ENCODE peak calls at places on chromosomes 16 and 17, in six cellular contexts. O, L, R, I, P and H are unnamed samples.

GRCh38 chr16:89922477-89922883 is 662 bp upstream of the TUBB3 start:
- DNase-seq in R (peak; percentile 95), O (no peak), P (peak; percentile 95), I (peak; percentile 97), L (peak; percentile 72), H (peak; percentile 93)

GRCh38 chr16:31409433-31409832 is 16.3 kb downstream of the ITGAD start:
- DNase-seq in R (no peak), P (peak; percentile 94), I (no peak), L (no peak), O (no peak), H (no peak)

GRCh38 chr17:70053241-70054234 is 21.5 kb upstream of the KCNJ16 start:
- DNase-seq in O (no peak), I (no peak), L (no peak), R (no peak), P (no peak), H (no peak)

GRCh38 chr17:22703786-22704441 is 1011.6 kb downstream of the KCNJ18 start:
- DNase-seq in P (no peak), R (peak; percentile 25), L (no peak), I (no peak), O (no peak), H (no peak)

GRCh38 chr16:86477642-86478041 is 32.7 kb upstream of the FOXF1 start:
- DNase-seq in R (no peak), O (no peak), P (no peak), I (peak; percentile 25), L (no peak), H (no peak)

GRCh38 chr17:49787932-49788442 is 494 bp upstream of the KAT7 start:
- DNase-seq in R (no peak), I (no peak), P (peak; percentile 11), O (no peak), L (no peak), H (no peak)

GRCh38 chr16:2088192-2088631 is 40.4 kb downstream of the TSC2 start:
- DNase-seq in I (no peak), O (no peak), R (no peak), P (no peak), L (no peak), H (no peak)

GRCh38 chr17:10055251-10055975 is 143.0 kb downstream of the GAS7 start:
- DNase-seq in I (no peak), O (no peak), P (no peak), L (no peak), R (no peak), H (no peak)

GRCh38 chr17:47962901-47963300 is 5.2 kb upstream of the PRR15L start:
- DNase-seq in L (no peak), P (no peak), I (no peak), O (no peak), R (no peak), H (no peak)

GRCh38 chr16:5062790-5063765 is 2.7 kb downstream of the C16orf89 start:
- DNase-seq in P (no peak), O (no peak), L (no peak), I (no peak), R (no peak), H (no peak)

GRCh38 chr17:47872651-47873161 is 21.7 kb upstream of the SP6 start:
- DNase-seq in I (peak; percentile 22), O (no peak), P (peak; percentile 21), L (no peak), R (no peak), H (no peak)

GRCh38 chr16:86730086-86730485 is 151.7 kb downstream of the FOXL1 start:
- DNase-seq in I (no peak), R (no peak), P (no peak), O (no peak), L (no peak), H (no peak)

GRCh38 chr17:33686171-33686570 is 393.1 kb upstream of the ASIC2 start:
- DNase-seq in I (no peak), O (no peak), P (no peak), L (no peak), R (peak; percentile 11), H (no peak)

GRCh38 chr17:76267051-76267576 is 2.0 kb downstream of the UBALD2 start:
- DNase-seq in O (no peak), R (no peak), I (no peak), L (no peak), P (no peak), H (no peak)

GRCh38 chr16:30977502-30977901 is 7.5 kb upstream of the HSD3B7 start:
- DNase-seq in L (no peak), R (peak; percentile 43), I (no peak), P (no peak), O (no peak), H (no peak)

GRCh38 chr17:65057520-65058075 is 1.1 kb upstream of the GNA13 start:
- DNase-seq in O (no peak), P (no peak), I (no peak), R (peak; percentile 74), L (no peak), H (no peak)